ENCODE peak calls at places on chromosomes 13 and 19, in five cellular contexts. C is IMR-90, H is A549, D is HepG2, B is K562. T is an unnamed sample.

GRCh38 chr13:102231486-102231885 is 170.4 kb downstream of the FGF14 start:
- DNase-seq in C (no peak), H (no peak), D (no peak), B (no peak), T (no peak)

GRCh38 chr19:29449371-29449770 is 76.4 kb upstream of the VSTM2B start:
- DNase-seq in C (no peak), H (no peak), D (no peak), B (no peak), T (no peak)

GRCh38 chr13:110499621-110500281 is 61.8 kb downstream of the RAB20 start:
- DNase-seq in C (peak), H (peak), D (no peak), B (no peak), T (no peak)

GRCh38 chr13:32135655-32136054 is 104.1 kb downstream of the FRY start:
- DNase-seq in C (peak), H (no peak), D (no peak), B (no peak), T (no peak)

GRCh38 chr13:99009987-99010551 is 32.2 kb upstream of the DOCK9 start:
- DNase-seq in C (no peak), H (no peak), D (no peak), B (no peak), T (no peak)

GRCh38 chr13:26340812-26341211 is 86.9 kb downstream of the CDK8 start:
- DNase-seq in C (peak), H (no peak), D (no peak), B (no peak), T (no peak)

GRCh38 chr13:28329395-28330158 is 165.4 kb downstream of the FLT1 start:
- DNase-seq in C (peak), H (no peak), D (no peak), B (peak), T (no peak)

GRCh38 chr19:33404506-33404905 is 31.0 kb downstream of the CEBPG start:
- DNase-seq in C (no peak), H (no peak), D (no peak), B (no peak), T (no peak)

DNA sequence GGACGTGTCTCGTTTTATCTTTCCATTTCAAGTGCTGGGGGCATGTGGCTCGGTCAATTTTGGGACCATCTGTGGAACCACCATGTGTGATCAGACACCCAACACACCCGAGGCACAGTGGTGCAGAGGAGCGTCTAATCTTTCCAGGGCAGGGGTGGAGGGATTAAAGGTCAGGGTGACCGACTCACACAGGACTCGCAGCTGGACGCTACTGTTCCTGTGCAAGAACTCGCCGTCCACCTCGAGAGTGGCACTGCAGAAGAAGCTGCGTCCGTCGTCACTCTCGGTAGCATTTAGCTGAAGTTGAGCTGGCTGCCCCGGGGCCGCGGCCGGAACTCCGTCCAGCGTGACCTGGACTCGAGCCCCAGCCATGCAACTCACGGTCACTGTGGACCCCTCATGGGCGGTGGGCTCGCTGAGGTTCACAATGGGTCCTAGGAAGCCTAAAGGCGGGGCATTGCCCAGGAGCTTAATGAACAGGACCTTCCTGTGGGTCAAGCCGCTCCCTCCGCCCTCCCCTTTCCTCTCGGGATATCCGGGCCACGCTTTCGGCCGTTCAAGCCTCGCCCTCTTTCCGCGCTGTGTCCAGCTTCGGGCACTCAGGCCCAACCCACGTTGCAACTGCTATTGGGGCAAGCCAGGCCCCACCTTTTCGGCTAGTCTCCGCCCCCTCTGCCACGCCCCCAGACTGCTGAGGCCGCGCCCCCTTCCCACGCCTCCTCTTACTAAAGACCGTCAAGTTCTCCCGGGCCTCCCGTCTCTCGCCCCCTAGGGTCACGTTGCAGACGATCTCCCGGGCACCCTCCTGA is 1.2 kb upstream of the RAVER1 start:
- DNase-seq in C (peak), H (peak), D (peak), B (peak), T (peak)
- TF ChIP-seq MAFK in C (no peak), H (no peak), D (no peak), B (no peak), T (no peak)

GRCh38 chr13:88649855-88650254 is 978.7 kb downstream of the SLITRK5 start:
- DNase-seq in C (no peak), H (no peak), D (no peak), B (no peak), T (no peak)
- H3K27ac ChIP-seq in C (no peak), H (no peak), D (no peak), B (no peak), T (no peak)

DNA sequence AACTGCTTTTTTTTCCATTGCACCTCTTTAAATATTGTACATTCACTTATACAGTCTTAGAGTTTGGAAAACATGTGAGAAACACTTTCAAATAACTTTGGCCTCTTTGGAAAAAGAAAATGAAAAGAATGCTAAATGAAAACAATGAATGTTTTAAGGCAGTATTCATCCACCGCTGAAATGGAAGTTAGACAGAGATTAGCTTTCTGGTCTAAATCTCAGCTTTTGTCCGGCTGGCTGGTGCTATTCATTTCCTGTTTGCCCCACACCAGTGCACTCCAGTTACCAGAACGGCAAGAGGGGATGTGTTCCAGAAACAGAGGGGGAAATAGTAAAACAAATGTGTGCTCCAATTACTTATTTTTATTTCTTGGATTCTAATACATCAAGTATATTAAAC is 1201.3 kb downstream of the EFNB2 start:
- DNase-seq in C (peak), H (no peak), D (no peak), B (no peak), T (no peak)
- TF ChIP-seq MAFK in C (no peak), H (no peak), D (no peak), B (no peak), T (no peak)

DNA sequence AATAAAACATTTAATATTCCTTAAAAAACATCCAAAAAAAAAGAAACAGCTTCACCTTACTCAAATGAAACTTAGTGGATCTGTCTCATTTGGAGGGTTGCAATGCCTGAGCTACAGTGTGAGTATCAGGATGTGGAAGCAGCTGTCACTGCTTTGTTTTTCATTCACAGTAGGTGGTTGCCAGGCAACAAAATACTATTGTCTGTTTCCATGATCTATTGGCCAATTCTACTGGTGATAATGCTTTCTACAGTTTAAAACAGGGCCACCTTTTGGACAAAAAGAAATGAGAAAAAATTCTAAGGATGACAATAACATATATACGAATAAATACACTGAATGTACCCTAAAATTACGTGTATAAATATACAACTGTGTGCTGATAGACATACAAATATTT is 3.0 kb downstream of the ENOX1 start:
- DNase-seq in C (peak), H (peak), D (no peak), B (no peak), T (no peak)
- H3K27ac ChIP-seq in C (no peak), H (no peak), D (no peak), B (no peak), T (no peak)

DNA sequence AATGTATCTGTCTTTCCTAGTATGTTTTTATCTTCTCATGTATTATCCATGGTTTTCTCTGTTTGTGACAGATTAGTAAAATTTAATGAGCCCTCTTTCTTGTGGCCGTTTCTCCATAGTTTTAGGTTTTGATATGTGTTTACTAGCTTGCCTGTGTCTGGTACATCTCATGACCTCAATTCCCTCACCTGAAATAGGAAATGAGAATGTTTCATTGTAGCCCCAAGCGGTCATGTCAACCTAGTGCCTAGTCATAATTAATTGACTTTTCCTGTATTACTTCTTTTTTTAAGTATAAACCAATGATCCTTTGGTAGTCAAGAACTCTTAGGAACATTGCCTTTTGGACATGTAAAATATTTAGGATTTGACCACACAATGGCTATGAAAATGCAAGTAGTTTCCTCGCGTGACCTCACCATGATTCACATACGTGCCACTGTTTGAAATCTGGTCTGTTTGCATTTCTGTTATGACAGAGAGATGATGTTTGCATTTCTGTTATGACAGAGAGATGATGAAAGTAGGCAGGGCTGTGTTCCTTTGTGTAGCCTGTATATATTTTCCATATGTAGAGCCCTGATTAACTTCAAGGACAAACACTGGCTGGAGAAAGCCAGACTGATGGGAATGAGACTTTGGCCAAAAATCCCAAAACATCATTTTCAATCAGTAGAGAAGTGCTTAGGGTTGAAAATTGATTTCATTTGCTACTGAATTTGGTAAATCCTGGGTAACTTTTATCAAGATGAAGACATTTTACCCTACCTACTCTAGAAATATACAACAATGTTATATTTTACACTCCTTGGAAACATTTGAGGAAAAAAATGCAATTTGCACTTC is 104.8 kb downstream of the TNFRSF19 start:
- DNase-seq in C (peak), H (peak), D (peak), B (no peak), T (no peak)
- TF ChIP-seq MAFK in C (peak), H (no peak), D (no peak), B (no peak), T (no peak)